ENCODE peak calls at places on chromosome 12, in seven cellular contexts. O is ureter, K is T-cell, E is non-pigmented ciliary epithelial cell, W is M059J, C is RPMI8226, Y is H9. M is an unnamed sample.

GRCh38 chr12:114662512-114663177 is 21.3 kb downstream of the TBX3 start:
- DNase-seq in Y (peak), K (peak), W (peak), E (peak), O (peak), C (peak), M (peak)

GRCh38 chr12:92571844-92572543 is 130.8 kb upstream of the PLEKHG7 start:
- DNase-seq in O (no peak), W (no peak), K (no peak), Y (no peak), E (no peak), C (no peak), M (no peak)

GRCh38 chr12:127290251-127290650 is 976.7 kb upstream of the TMEM132C start:
- DNase-seq in E (no peak), C (no peak), O (no peak), Y (no peak), W (no peak), K (no peak), M (no peak)

GRCh38 chr12:49580572-49581535 is 12.9 kb upstream of the MCRS1 start:
- DNase-seq in E (peak), K (peak), Y (peak), O (peak), W (peak), C (peak), M (peak)

GRCh38 chr12:122886851-122887816 is 8.8 kb downstream of the VPS37B start:
- DNase-seq in W (peak), E (no peak), C (peak), K (no peak), O (no peak), Y (no peak), M (no peak)

GRCh38 chr12:50221228-50222008 is 54.2 kb upstream of the CERS5 start:
- DNase-seq in K (no peak), O (no peak), E (no peak), C (no peak), Y (no peak), W (peak), M (no peak)

GRCh38 chr12:74538491-74539258 is 1.0 kb downstream of the ATXN7L3B start:
- DNase-seq in W (peak), E (no peak), K (peak), Y (no peak), O (no peak), C (peak), M (no peak)

GRCh38 chr12:102965281-102966155 is 8.0 kb downstream of the ASCL1 start:
- DNase-seq in Y (peak), K (no peak), C (no peak), W (no peak), O (no peak), E (no peak), M (no peak)

GRCh38 chr12:70534466-70534865 is 102.8 kb downstream of the PTPRB start:
- DNase-seq in E (no peak), W (no peak), K (no peak), C (no peak), O (no peak), Y (no peak), M (no peak)

GRCh38 chr12:53623526-53623925 is 2.7 kb downstream of the ATF7 start:
- DNase-seq in C (no peak), W (peak), K (no peak), Y (no peak), O (no peak), E (no peak), M (no peak)

GRCh38 chr12:24709201-24709600 is 239.7 kb downstream of the BCAT1 start:
- DNase-seq in Y (no peak), K (no peak), E (no peak), O (no peak), W (peak), C (no peak), M (no peak)

GRCh38 chr12:73632661-73633060 is 905.0 kb upstream of the ATXN7L3B start:
- DNase-seq in C (no peak), Y (no peak), E (no peak), W (no peak), K (no peak), O (no peak), M (no peak)

GRCh38 chr12:2832550-2833127 is 2.2 kb downstream of the NRIP2 start:
- DNase-seq in O (no peak), E (no peak), K (no peak), W (no peak), Y (no peak), C (no peak), M (no peak)

GRCh38 chr12:120965534-120966091 is 12.7 kb upstream of the HNF1A start:
- DNase-seq in C (no peak), E (no peak), W (no peak), K (no peak), Y (no peak), O (no peak), M (no peak)

GRCh38 chr12:108884116-108885012 is 4.5 kb downstream of the DAO start:
- DNase-seq in K (peak), W (peak), C (peak), E (no peak), O (no peak), Y (peak), M (peak)

GRCh38 chr12:7319934-7320333 is 16.1 kb downstream of the ACSM4 start:
- DNase-seq in W (no peak), Y (no peak), O (no peak), E (no peak), C (no peak), K (no peak), M (no peak)

GRCh38 chr12:29314421-29314820 is 66.6 kb downstream of the ERGIC2 start:
- DNase-seq in Y (no peak), O (no peak), E (no peak), C (no peak), K (no peak), W (no peak), M (no peak)

GRCh38 chr12:29589852-29590251 is 92.4 kb upstream of the OVCH1 start:
- DNase-seq in Y (no peak), O (no peak), E (no peak), K (no peak), W (no peak), C (no peak), M (no peak)

GRCh38 chr12:113154351-113154973 is 4.9 kb downstream of the CFAP73 start:
- DNase-seq in E (no peak), K (no peak), C (peak), Y (peak), O (no peak), W (no peak), M (no peak)

GRCh38 chr12:123954647-123955350 is 17.8 kb downstream of the CCDC92 start:
- DNase-seq in W (no peak), C (no peak), O (no peak), Y (no peak), E (no peak), K (no peak), M (no peak)

GRCh38 chr12:53770281-53770680 is 18.5 kb upstream of the CISTR start:
- DNase-seq in O (no peak), E (peak), W (peak), C (no peak), K (no peak), Y (no peak), M (no peak)

GRCh38 chr12:97148941-97149559 is 242.0 kb downstream of the NEDD1 start:
- DNase-seq in O (peak), Y (peak), K (no peak), C (peak), W (peak), E (no peak), M (peak)

GRCh38 chr12:131912526-131913274 is 16.4 kb upstream of the PUS1 start:
- DNase-seq in Y (no peak), O (peak), E (peak), C (no peak), K (no peak), W (peak), M (peak)

GRCh38 chr12:45216297-45216982 is 545 bp downstream of the ANO6 start:
- DNase-seq in Y (peak), K (peak), C (peak), W (peak), O (peak), E (no peak), M (peak)

GRCh38 chr12:57732270-57732669 is 6.3 kb downstream of the AGAP2 start:
- DNase-seq in C (no peak), K (no peak), O (no peak), E (no peak), Y (no peak), W (no peak), M (no peak)

GRCh38 chr12:85820117-85820516 is 16.1 kb downstream of the RASSF9 start:
- DNase-seq in C (no peak), O (no peak), Y (no peak), E (no peak), W (no peak), K (no peak), M (no peak)

GRCh38 chr12:118190266-118190665 is 54.3 kb downstream of the PEBP1 start:
- DNase-seq in Y (no peak), W (no peak), K (no peak), E (no peak), C (no peak), O (no peak), M (no peak)

GRCh38 chr12:39272934-39273770 is 169.8 kb downstream of the KIF21A start:
- DNase-seq in K (no peak), C (peak), Y (no peak), W (peak), O (no peak), E (peak), M (no peak)

GRCh38 chr12:21757665-21758064 is 16.8 kb downstream of the KCNJ8 start:
- DNase-seq in C (no peak), O (no peak), W (no peak), E (no peak), K (no peak), Y (no peak), M (no peak)

GRCh38 chr12:91395628-91396027 is 213.0 kb upstream of the DCN start:
- DNase-seq in E (no peak), Y (no peak), O (no peak), C (no peak), K (no peak), W (no peak), M (no peak)

GRCh38 chr12:66087365-66087943 is 43.1 kb downstream of the LLPH start:
- DNase-seq in Y (peak), C (peak), K (peak), O (peak), E (no peak), W (peak), M (peak)

GRCh38 chr12:95653761-95654546 is 102.7 kb upstream of the USP44 start:
- DNase-seq in Y (no peak), C (peak), O (no peak), K (no peak), E (peak), W (peak), M (no peak)

GRCh38 chr12:28172434-28173030 is 17.7 kb upstream of the CCDC91 start:
- DNase-seq in K (no peak), Y (peak), W (peak), C (peak), O (no peak), E (no peak), M (no peak)

M was measured in lung.